ENCODE peak calls at places on chromosomes 3 and 15, in four cellular contexts. K, Q, U and F are unnamed samples.

GRCh38 chr3:160221019-160221418 is 4.2 kb upstream of the C3orf80 start:
- DNase-seq in U (no peak), K (no peak), Q (no peak), F (no peak)

GRCh38 chr15:35725353-35725752 is 179.4 kb upstream of the DPH6 start:
- DNase-seq in Q (no peak), U (peak; percentile 68), K (no peak), F (no peak)

GRCh38 chr15:74866090-74866489 is 7.1 kb downstream of the SCAMP2 start:
- DNase-seq in Q (peak; percentile 23), U (peak; percentile 78), K (no peak), F (no peak)

GRCh38 chr15:77538011-77538410 is 94.7 kb downstream of the LINGO1 start:
- DNase-seq in U (no peak), Q (no peak), K (no peak), F (no peak)

GRCh38 chr15:99279783-99280307 is 28.6 kb downstream of the LRRC28 start:
- DNase-seq in Q (no peak), U (no peak), K (no peak), F (no peak)

GRCh38 chr3:51982352-51982837 is 940 bp upstream of the ACY1 start:
- DNase-seq in K (no peak), U (no peak), Q (peak; percentile 88), F (peak; percentile 86)

GRCh38 chr3:108736821-108737220 is 20.4 kb downstream of the RETNLB start:
- DNase-seq in U (no peak), Q (no peak), K (no peak), F (no peak)

GRCh38 chr3:79968418-79968817 is 200.6 kb upstream of the ROBO1 start:
- DNase-seq in K (no peak), Q (no peak), U (no peak), F (no peak)

GRCh38 chr15:45274636-45275035 is 22.6 kb downstream of the SLC28A2 start:
- DNase-seq in U (no peak), Q (no peak), K (no peak), F (no peak)

GRCh38 chr15:31799711-31800321 is 230.5 kb upstream of the CHRNA7 start:
- DNase-seq in Q (no peak), K (no peak), U (no peak), F (no peak)

GRCh38 chr15:40333922-40334492 is 6.7 kb downstream of the CCDC9B start:
- DNase-seq in U (peak; percentile 96), K (no peak), Q (no peak), F (no peak)

GRCh38 chr15:74365619-74366445 is 1.6 kb downstream of the CYP11A1 start:
- DNase-seq in U (peak; percentile 61), Q (peak; percentile 84), K (peak; percentile 44), F (peak; percentile 66)

GRCh38 chr3:61493339-61493738 is 68.0 kb upstream of the PTPRG start:
- DNase-seq in Q (no peak), U (no peak), K (no peak), F (no peak)

GRCh38 chr3:184228376-184229137 is 828 bp upstream of the VWA5B2 start:
- DNase-seq in K (no peak), U (no peak), Q (no peak), F (no peak)

GRCh38 chr15:100836501-100836900 is 43.1 kb upstream of the ALDH1A3 start:
- DNase-seq in U (no peak), Q (no peak), K (no peak), F (no peak)

GRCh38 chr3:156727519-156728205 is 53.3 kb downstream of the TIPARP start:
- DNase-seq in U (no peak), K (no peak), Q (no peak), F (no peak)

GRCh38 chr3:136380530-136380929 is 130.4 kb downstream of the PCCB start:
- DNase-seq in Q (no peak), U (no peak), K (no peak), F (no peak)

GRCh38 chr3:107752202-107752990 is 229.6 kb downstream of the BBX start:
- DNase-seq in U (peak; percentile 31), Q (peak; percentile 64), K (no peak), F (peak; percentile 35)

GRCh38 chr3:100954199-100954935 is 38.9 kb downstream of the ABI3BP start:
- DNase-seq in K (no peak), U (no peak), Q (no peak), F (no peak)

GRCh38 chr3:195906865-195907729 is 1.3 kb downstream of the TNK2 start:
- DNase-seq in U (peak; percentile 29), Q (peak; percentile 54), K (no peak), F (no peak)

GRCh38 chr15:90968434-90968833 is 13.8 kb downstream of the RCCD1 start:
- DNase-seq in K (no peak), Q (no peak), U (no peak), F (no peak)

GRCh38 chr3:143476965-143477640 is 357.5 kb downstream of the CHST2 start:
- DNase-seq in U (no peak), Q (peak; percentile 4), K (no peak), F (no peak)

GRCh38 chr3:158105710-158106438 is at the start of gene SHOX2:
- DNase-seq in K (no peak), U (peak; percentile 51), Q (peak; percentile 70), F (peak; percentile 69)

GRCh38 chr3:64939747-64940450 is 252.1 kb upstream of the ADAMTS9 start:
- DNase-seq in Q (no peak), K (no peak), U (no peak), F (no peak)

GRCh38 chr3:25527796-25528195 is 99.7 kb downstream of the RARB start:
- DNase-seq in K (peak; percentile 11), Q (no peak), U (no peak), F (no peak)

GRCh38 chr3:11603628-11604027 is 40.1 kb downstream of the VGLL4 start:
- DNase-seq in K (no peak), Q (peak; percentile 58), U (peak; percentile 96), F (no peak)

GRCh38 chr3:82637574-82637973 is 876.1 kb upstream of the GBE1 start:
- DNase-seq in U (no peak), Q (no peak), K (no peak), F (no peak)

GRCh38 chr3:71611099-71611498 is 27.6 kb upstream of the FOXP1 start:
- DNase-seq in Q (no peak), K (no peak), U (no peak), F (no peak)

GRCh38 chr3:16066975-16067374 is 107.5 kb upstream of the GALNT15 start:
- DNase-seq in Q (no peak), U (peak; percentile 90), K (no peak), F (no peak)

GRCh38 chr15:29040367-29040745 is 154.6 kb downstream of the APBA2 start:
- DNase-seq in K (peak; percentile 41), U (no peak), Q (no peak), F (no peak)

GRCh38 chr3:59518268-59518667 is 468.4 kb upstream of the CFAP20DC start:
- DNase-seq in K (no peak), U (no peak), Q (no peak), F (no peak)

GRCh38 chr15:68410466-68411200 is 21.3 kb downstream of the ITGA11 start:
- DNase-seq in Q (no peak), U (no peak), K (no peak), F (peak; percentile 12)

GRCh38 chr15:52263563-52263962 is 32.0 kb downstream of the MYO5C start:
- DNase-seq in U (no peak), K (no peak), Q (no peak), F (no peak)

GRCh38 chr15:52261498-52262242 is 33.9 kb downstream of the MYO5C start:
- DNase-seq in Q (peak; percentile 99), K (peak; percentile 82), U (peak; percentile 81), F (peak; percentile 96)

GRCh38 chr15:52259503-52259902 is 36.1 kb downstream of the MYO5C start:
- DNase-seq in K (no peak), U (no peak), Q (no peak), F (no peak)

GRCh38 chr15:52261026-52261425 is 34.6 kb downstream of the MYO5C start:
- DNase-seq in K (no peak), U (no peak), Q (no peak), F (no peak)

DNA sequence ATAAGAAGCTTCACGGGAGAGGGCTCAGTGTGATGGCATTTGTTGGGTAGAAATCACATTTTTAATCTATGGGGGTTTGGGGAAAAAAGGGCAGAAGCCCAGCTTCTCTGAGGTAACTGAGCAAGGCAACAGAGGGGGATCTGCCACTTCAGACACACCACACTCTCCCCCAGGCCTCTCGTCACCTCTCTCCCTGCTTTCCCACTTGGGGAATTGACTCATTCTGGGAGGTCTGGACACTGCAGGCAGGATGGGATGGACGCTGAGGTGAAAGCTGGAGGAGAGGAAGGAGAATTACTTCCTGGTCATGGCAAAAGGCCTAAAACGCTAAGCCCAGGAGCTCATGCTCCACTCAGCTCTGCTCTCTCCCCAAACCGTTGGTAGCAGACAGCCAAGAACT is 33.2 kb downstream of the MYO5C start:
- DNase-seq in K (peak; percentile 18), U (peak; percentile 19), Q (peak; percentile 41), F (no peak)
- H3K9ac ChIP-seq in K (no peak overlapping the region), U (no peak overlapping the region), Q (peak overlapping the region; percentile 9), F (peak overlapping the region; percentile 16)

GRCh38 chr3:149401926-149402310 is 24.5 kb upstream of the TM4SF1 start:
- DNase-seq in Q (no peak), K (no peak), U (peak; percentile 47), F (no peak)
- H2AK5ac ChIP-seq in Q (no peak overlapping the region), K (no peak overlapping the region), U (no peak overlapping the region), F (no peak overlapping the region)

GRCh38 chr3:39192490-39193092 is at the start of gene XIRP1:
- DNase-seq in U (peak; percentile 35), K (no peak), Q (no peak), F (no peak)

GRCh38 chr3:39191103-39191502 is 1.3 kb downstream of the XIRP1 start:
- DNase-seq in U (no peak), K (no peak), Q (peak; percentile 64), F (peak; percentile 28)

GRCh38 chr3:39193391-39193790 is 996 bp upstream of the XIRP1 start:
- DNase-seq in Q (peak; percentile 77), K (no peak), U (peak; percentile 26), F (no peak)

GRCh38 chr3:39190281-39191025 is 1.9 kb downstream of the XIRP1 start:
- DNase-seq in K (no peak), U (no peak), Q (no peak), F (peak; percentile 19)

GRCh38 chr3:39191773-39192172 is 622 bp downstream of the XIRP1 start:
- DNase-seq in K (no peak), U (no peak), Q (no peak), F (no peak)
- H3K9ac ChIP-seq in K (no peak overlapping the region), U (no peak overlapping the region), Q (no peak overlapping the region), F (no peak overlapping the region)

GRCh38 chr3:162740941-162741596 is 1244.5 kb downstream of the OTOL1 start:
- DNase-seq in Q (peak; percentile 88), U (no peak), K (no peak), F (peak; percentile 59)
- H2AK5ac ChIP-seq in Q (no peak overlapping the region), U (no peak overlapping the region), K (no peak overlapping the region), F (no peak overlapping the region)

GRCh38 chr3:47568901-47569300 is 9.8 kb downstream of the CSPG5 start:
- DNase-seq in K (no peak), U (no peak), Q (no peak), F (no peak)

GRCh38 chr3:47578119-47578630 is 490 bp downstream of the CSPG5 start:
- DNase-seq in K (peak; percentile 48), U (peak; percentile 19), Q (no peak), F (peak; percentile 72)

GRCh38 chr3:47577583-47578118 is 1.0 kb downstream of the CSPG5 start:
- DNase-seq in K (no peak), U (peak; percentile 26), Q (no peak), F (peak; percentile 46)

GRCh38 chr3:47571391-47572165 is 7.1 kb downstream of the CSPG5 start:
- DNase-seq in K (peak; percentile 57), Q (no peak), U (no peak), F (no peak)

GRCh38 chr3:47573190-47574172 is 5.2 kb downstream of the CSPG5 start:
- DNase-seq in Q (peak; percentile 49), K (no peak), U (no peak), F (no peak)
- H3K9ac ChIP-seq in Q (no peak overlapping the region), K (no peak overlapping the region), U (no peak overlapping the region), F (no peak overlapping the region)

GRCh38 chr3:24149032-24149431 is 203.9 kb downstream of the NR1D2 start:
- DNase-seq in U (no peak), Q (peak; percentile 64), K (no peak), F (no peak)
- H2AK5ac ChIP-seq in U (no peak overlapping the region), Q (no peak overlapping the region), K (no peak overlapping the region), F (no peak overlapping the region)